ENCODE peak calls at places on chromosomes 1 and 21, in six cellular contexts. R, O, K, U, G and E are unnamed samples. For H3K4me1, the result is how much of the 10 kb centered on the place peaks cover.

GRCh38 chr1:183566026-183566425 is 24.2 kb downstream of the NCF2 start:
- DNase-seq in O (no peak), U (no peak), G (no peak), K (no peak), R (no peak), E (no peak)

GRCh38 chr1:158026641-158027040 is 33.2 kb downstream of the KIRREL1 start:
- DNase-seq in G (no peak), K (no peak), R (no peak), U (no peak), O (no peak), E (no peak)

GRCh38 chr1:219000606-219001005 is 173.1 kb upstream of the LYPLAL1 start:
- DNase-seq in R (no peak), U (no peak), G (no peak), K (no peak), O (no peak), E (no peak)

GRCh38 chr1:116289219-116289618 is 83.8 kb upstream of the ATP1A1 start:
- DNase-seq in R (peak), G (no peak), U (no peak), O (no peak), K (peak), E (no peak)

GRCh38 chr1:210541680-210542358 is 213.1 kb downstream of the HHAT start:
- DNase-seq in G (no peak), U (no peak), R (no peak), O (no peak), K (no peak), E (no peak)

GRCh38 chr21:36028127-36029069 is 31.9 kb downstream of the SETD4 start:
- DNase-seq in U (peak), R (peak), G (peak), K (peak), O (peak), E (peak)

GRCh38 chr1:42379794-42380616 is 587 bp upstream of the RIMKLA start:
- DNase-seq in K (no peak), G (no peak), R (peak), O (no peak), U (peak), E (no peak)

GRCh38 chr21:34782666-34783365 is 114.0 kb downstream of the CLIC6 start:
- DNase-seq in K (no peak), U (no peak), R (no peak), G (no peak), O (no peak), E (no peak)

GRCh38 chr1:16372535-16373340 is 5.7 kb downstream of the SZRD1 start:
- DNase-seq in R (peak), K (no peak), G (no peak), O (no peak), U (no peak), E (no peak)

GRCh38 chr1:224747578-224747977 is 131.5 kb downstream of the CNIH3 start:
- DNase-seq in K (no peak), O (no peak), G (no peak), U (no peak), R (peak), E (no peak)

GRCh38 chr21:41960386-41960785 is 6.6 kb upstream of the C2CD2 start:
- DNase-seq in U (no peak), G (no peak), O (no peak), K (no peak), R (no peak), E (no peak)

GRCh38 chr1:212609701-212610574 is 1.4 kb downstream of the ATF3 start:
- DNase-seq in K (peak), U (no peak), R (no peak), G (no peak), O (no peak), E (no peak)

GRCh38 chr1:171912509-171913185 is 71.3 kb downstream of the DNM3 start:
- DNase-seq in G (no peak), R (no peak), U (no peak), O (no peak), K (no peak), E (no peak)

GRCh38 chr1:1680031-1680911 is 12.3 kb downstream of the SLC35E2B start:
- DNase-seq in K (no peak), G (no peak), R (no peak), O (no peak), U (no peak), E (no peak)

GRCh38 chr1:226479432-226479831 is 69.1 kb upstream of the STUM start:
- DNase-seq in G (no peak), K (peak), O (no peak), R (no peak), U (no peak), E (no peak)

GRCh38 chr1:209207701-209208286 is 375.7 kb upstream of the CAMK1G start:
- DNase-seq in K (peak), R (peak), O (peak), G (peak), U (peak), E (no peak)

GRCh38 chr1:1239624-1240347 is 6.7 kb downstream of the C1QTNF12 start:
- DNase-seq in G (no peak), U (no peak), K (no peak), O (no peak), R (no peak), E (no peak)

GRCh38 chr1:155127105-155127671 is 488 bp upstream of the EFNA1 start:
- DNase-seq in U (peak), R (peak), K (peak), G (peak), O (peak), E (no peak)

GRCh38 chr1:20640183-20640597 is 6.9 kb downstream of the PINK1 start:
- DNase-seq in U (no peak), O (no peak), K (peak), R (peak), G (no peak), E (no peak)

GRCh38 chr1:95263400-95263799 is 29.4 kb downstream of the RWDD3 start:
- DNase-seq in G (no peak), R (no peak), K (no peak), O (no peak), U (no peak), E (no peak)

GRCh38 chr1:27522148-27522859 is 32.3 kb upstream of the WASF2 start:
- DNase-seq in K (peak), O (no peak), U (no peak), G (no peak), R (no peak), E (no peak)

GRCh38 chr1:151340870-151341754 is 5.9 kb downstream of the RFX5 start:
- DNase-seq in G (no peak), O (peak), R (peak), U (peak), K (peak), E (no peak)

GRCh38 chr1:59017501-59018231 is 233.8 kb upstream of the JUN start:
- DNase-seq in U (no peak), O (no peak), G (no peak), K (no peak), R (peak), E (no peak)

GRCh38 chr1:39363267-39363666 is 128.2 kb upstream of the BMP8A start:
- DNase-seq in O (no peak), U (no peak), K (no peak), G (no peak), R (no peak), E (no peak)

DNA sequence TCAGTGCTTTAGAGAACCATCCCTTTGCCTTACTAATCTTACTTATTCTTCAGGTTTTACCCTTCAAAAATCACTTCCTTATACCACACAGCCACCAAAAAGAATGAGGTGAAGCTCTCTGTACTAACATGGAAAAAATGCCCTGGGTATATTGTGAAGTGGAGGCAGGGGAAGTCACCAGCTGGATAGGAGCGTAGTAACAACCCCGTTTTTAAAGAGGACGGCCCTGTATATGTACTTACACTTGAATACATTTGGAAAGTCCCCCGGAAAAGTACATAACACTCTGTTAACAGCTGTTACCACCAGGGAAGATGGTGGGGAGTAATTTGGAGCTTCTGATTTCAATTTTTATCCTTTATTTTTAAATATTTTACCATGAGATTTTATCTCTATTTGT is 28.2 kb upstream of the KHDRBS1 start:
- DNase-seq in R (peak), U (no peak), O (no peak), G (no peak), K (no peak), E (no peak)
- H3K4me1 ChIP-seq in R (under half), U (under half), O (under half), G (under half), K (under half), E (under half)

DNA sequence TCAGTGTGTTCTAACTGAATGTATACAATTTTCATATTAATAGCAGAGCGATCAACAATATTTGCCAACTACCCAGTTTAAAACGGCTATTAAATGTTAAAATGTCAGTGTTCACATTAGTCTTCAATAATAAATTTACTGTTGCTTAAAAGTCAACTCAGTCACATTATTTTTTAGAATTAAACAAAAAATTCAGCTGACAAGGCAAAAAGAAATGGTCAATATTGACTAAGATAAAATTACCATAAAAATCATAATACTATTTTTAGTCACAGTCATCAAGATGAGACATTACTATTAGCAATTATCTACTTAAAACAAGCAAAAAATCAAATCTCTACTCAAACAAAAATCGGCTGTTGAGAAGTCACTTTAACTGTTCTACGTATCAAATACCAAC is 1.5 kb downstream of the ANKRD13C start:
- DNase-seq in G (no peak), U (no peak), R (no peak), K (no peak), O (no peak), E (no peak)
- H3K27ac ChIP-seq in G (no peak), U (no peak), R (peak), K (peak), O (no peak), E (no peak)

GRCh38 chr1:11650331-11650991 is 3.8 kb downstream of the FBXO2 start:
- DNase-seq in K (peak), G (peak), O (peak), R (peak), U (peak), E (peak)
- TF ChIP-seq CTCF in K (peak), G (peak), O (peak), R (peak), U (peak), E (peak)

GRCh38 chr1:36383240-36383639 is 2.5 kb downstream of the STK40 start:
- DNase-seq in U (no peak), K (no peak), G (no peak), O (no peak), R (no peak), E (no peak)
- H3K4me1 ChIP-seq in U (half or more), K (under half), G (under half), O (under half), R (under half), E (half or more)

DNA sequence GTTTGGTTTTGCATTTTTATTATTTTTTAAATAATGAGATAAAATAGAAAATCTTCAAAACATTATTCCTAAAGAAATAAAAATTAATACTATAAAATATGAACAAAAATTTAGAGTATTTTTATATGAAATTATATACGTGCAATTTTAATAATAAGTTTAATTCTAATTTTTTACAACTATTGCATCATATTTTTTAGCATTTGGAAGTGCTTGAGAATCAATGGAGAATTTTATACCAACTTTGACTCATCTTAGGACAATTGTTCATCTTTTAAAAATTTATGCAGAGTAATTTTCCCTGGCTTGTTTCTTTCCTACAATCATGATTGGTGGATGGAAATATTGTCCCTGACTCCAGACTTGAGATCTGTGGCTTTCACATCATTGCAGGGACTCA is 362.5 kb downstream of the MRPL39 start:
- DNase-seq in U (no peak), G (no peak), O (no peak), R (no peak), K (no peak), E (no peak)
- H3K27ac ChIP-seq in U (no peak), G (no peak), O (no peak), R (no peak), K (no peak), E (no peak)